ENCODE peak calls at places on chromosomes 6 and 20, in six cellular contexts. B is progenitor cell of endocrine pancreas, L is endothelial cell, H is B cell, V is lung, T is fibroblast of mammary gland. A is an unnamed sample.

GRCh38 chr6:130057495-130057894 is 39.1 kb downstream of the L3MBTL3 start:
- DNase-seq in B (no peak), L (no peak), H (no peak), V (no peak), T (no peak), A (no peak)

GRCh38 chr6:5123296-5124135 is 38.4 kb downstream of the PPP1R3G start:
- DNase-seq in B (no peak), L (no peak), H (no peak), V (no peak), T (no peak), A (no peak)

GRCh38 chr6:79420054-79420453 is 117.2 kb downstream of the LCA5 start:
- DNase-seq in B (no peak), L (no peak), H (no peak), V (no peak), T (peak; percentile 4), A (no peak)

GRCh38 chr20:44579313-44580090 is 2.9 kb upstream of the PKIG start:
- DNase-seq in B (no peak), L (no peak), H (no peak), V (no peak), T (no peak), A (no peak)

GRCh38 chr6:7241709-7242645 is 71.0 kb downstream of the SSR1 start:
- DNase-seq in B (peak; percentile 42), L (no peak), H (no peak), V (no peak), T (no peak), A (no peak)

GRCh38 chr6:23855497-23856116 is 270.4 kb upstream of the NRSN1 start:
- DNase-seq in B (no peak), L (no peak), H (no peak), V (no peak), T (no peak), A (no peak)

GRCh38 chr6:11606287-11606686 is 68.7 kb downstream of the TMEM170B start:
- DNase-seq in B (no peak), L (no peak), H (no peak), V (no peak), T (no peak), A (no peak)

GRCh38 chr6:13427838-13428527 is 59.4 kb downstream of the GFOD1 start:
- DNase-seq in B (no peak), L (no peak), H (peak; percentile 77), V (no peak), T (no peak), A (no peak)

GRCh38 chr6:56220078-56220477 is 27.3 kb downstream of the COL21A1 start:
- DNase-seq in B (no peak), L (no peak), H (no peak), V (no peak), T (no peak), A (no peak)

GRCh38 chr20:40470313-40471260 is 218.4 kb downstream of the MAFB start:
- DNase-seq in B (no peak), L (no peak), H (no peak), V (no peak), T (no peak), A (peak; percentile 22)

GRCh38 chr6:14671261-14671681 is 553.7 kb downstream of the CD83 start:
- DNase-seq in B (no peak), L (no peak), H (no peak), V (no peak), T (peak; percentile 93), A (no peak)

GRCh38 chr20:32282461-32282860 is 5.0 kb downstream of the KIF3B start:
- DNase-seq in B (no peak), L (no peak), H (no peak), V (no peak), T (no peak), A (no peak)

GRCh38 chr20:17617868-17618672 is 48.2 kb downstream of the DSTN start:
- DNase-seq in B (no peak), L (no peak), H (peak; percentile 7), V (no peak), T (no peak), A (no peak)

GRCh38 chr6:85403331-85404015 is 46.4 kb upstream of the NT5E start:
- DNase-seq in B (no peak), L (no peak), H (no peak), V (no peak), T (peak; percentile 85), A (no peak)

GRCh38 chr6:81759782-81760181 is 7.3 kb upstream of the TENT5A start:
- DNase-seq in B (no peak), L (no peak), H (no peak), V (no peak), T (peak; percentile 64), A (no peak)

GRCh38 chr6:32393660-32394420 is 13.1 kb downstream of the BTNL2 start:
- DNase-seq in B (no peak), L (peak; percentile 36), H (no peak), V (no peak), T (peak; percentile 50), A (no peak)

GRCh38 chr20:58980711-58981563 is at the start of gene NELFCD:
- DNase-seq in B (peak; percentile 87), L (peak; percentile 96), H (peak; percentile 100), V (peak; percentile 85), T (peak; percentile 68), A (peak; percentile 94)

GRCh38 chr6:166997768-166998255 is 1.4 kb upstream of the CEP43 start:
- DNase-seq in B (peak; percentile 36), L (peak; percentile 69), H (peak; percentile 38), V (peak; percentile 65), T (peak; percentile 75), A (peak; percentile 64)

GRCh38 chr6:150928882-150929281 is 63.4 kb downstream of the MTHFD1L start:
- DNase-seq in B (no peak), L (no peak), H (no peak), V (no peak), T (no peak), A (peak; percentile 21)

GRCh38 chr6:43945778-43946100 is 175.7 kb downstream of the VEGFA start:
- DNase-seq in B (no peak), L (no peak), H (no peak), V (no peak), T (no peak), A (no peak)

GRCh38 chr6:26594730-26595632 is 1.8 kb upstream of the ABT1 start:
- DNase-seq in B (no peak), L (no peak), H (no peak), V (no peak), T (peak; percentile 89), A (no peak)

GRCh38 chr6:84522135-84522535 is 242.3 kb downstream of the TBX18 start:
- DNase-seq in B (no peak), L (no peak), H (no peak), V (no peak), T (peak; percentile 98), A (no peak)

GRCh38 chr20:18684775-18685174 is 96.9 kb downstream of the DTD1 start:
- DNase-seq in B (no peak), L (no peak), H (no peak), V (no peak), T (no peak), A (no peak)

GRCh38 chr20:44069203-44069931 is 117.6 kb downstream of the JPH2 start:
- DNase-seq in B (no peak), L (no peak), H (no peak), V (no peak), T (no peak), A (no peak)

GRCh38 chr20:25054133-25054820 is 3.7 kb downstream of the ACSS1 start:
- DNase-seq in B (no peak), L (no peak), H (no peak), V (no peak), T (no peak), A (no peak)

GRCh38 chr6:89895273-89895874 is 1.1 kb downstream of the GJA10 start:
- DNase-seq in B (peak; percentile 67), L (peak; percentile 73), H (no peak), V (no peak), T (peak; percentile 54), A (no peak)

GRCh38 chr6:139979021-139979721 is 604.7 kb upstream of the CITED2 start:
- DNase-seq in B (no peak), L (no peak), H (no peak), V (no peak), T (no peak), A (no peak)

GRCh38 chr6:25359891-25360290 is 80.7 kb downstream of the CARMIL1 start:
- DNase-seq in B (no peak), L (no peak), H (no peak), V (no peak), T (no peak), A (no peak)

GRCh38 chr6:144334150-144334708 is 49.1 kb downstream of the UTRN start:
- DNase-seq in B (no peak), L (no peak), H (peak; percentile 59), V (peak; percentile 44), T (no peak), A (no peak)

DNA sequence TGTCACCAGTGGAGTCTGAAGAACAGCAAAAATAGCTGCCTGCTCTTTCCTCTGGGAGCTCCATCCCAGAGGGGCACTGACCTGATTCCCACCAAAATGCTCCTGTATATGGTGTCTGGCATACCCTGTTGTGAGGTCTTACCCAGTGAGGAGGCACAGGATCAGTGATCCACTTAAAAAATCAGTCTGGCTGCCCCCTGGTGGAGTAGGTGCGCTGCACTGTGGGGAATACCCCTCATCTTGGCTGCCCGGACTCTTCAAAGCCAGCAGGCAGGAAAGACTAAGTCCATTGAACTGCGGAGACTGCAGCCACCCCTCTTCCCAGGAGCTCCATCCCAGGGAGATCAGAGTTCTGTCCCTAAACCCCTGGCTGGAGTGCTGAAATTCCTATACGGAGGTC is 230.9 kb upstream of the HTR1E start:
- DNase-seq in B (no peak), L (peak; percentile 39), H (no peak), V (no peak), T (no peak), A (no peak)
- TF ChIP-seq CTCF in B (peak; percentile 43), L (no peak), H (no peak), V (no peak), T (no peak), A (peak; percentile 23)

GRCh38 chr20:57335392-57335791 is 5.8 kb downstream of the SPO11 start:
- DNase-seq in B (no peak), L (no peak), H (no peak), V (no peak), T (no peak), A (no peak)
- TF ChIP-seq CTCF in B (no peak), L (no peak), H (no peak), V (no peak), T (no peak), A (no peak)

DNA sequence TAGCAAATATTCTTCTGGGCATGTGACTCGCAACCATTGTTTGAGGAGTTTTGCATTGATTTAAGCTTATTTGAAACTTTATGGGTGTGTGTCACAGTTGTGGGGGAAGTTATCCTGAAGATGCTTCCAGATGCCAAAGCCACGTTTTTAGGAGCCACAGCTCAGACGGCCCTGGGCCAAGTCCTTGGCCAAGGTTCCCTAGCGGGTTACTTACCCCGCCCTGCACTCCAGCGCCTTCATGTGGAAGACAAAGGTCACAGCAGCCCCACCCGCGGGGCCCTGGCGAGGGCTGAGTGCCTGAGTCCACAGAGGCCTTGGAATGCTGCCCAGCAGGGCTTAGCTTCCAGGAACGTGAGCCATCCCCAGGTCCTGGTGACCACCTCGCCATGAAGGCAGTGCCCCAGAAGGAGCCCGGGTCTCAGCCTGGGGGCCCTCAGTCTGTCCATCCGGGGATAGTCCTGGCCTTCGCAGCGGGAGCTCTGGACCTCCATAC is 308.3 kb downstream of the CDH4 start:
- DNase-seq in B (no peak), L (no peak), H (no peak), V (no peak), T (peak; percentile 79), A (no peak)
- TF ChIP-seq CTCF in B (no peak), L (no peak), H (no peak), V (no peak), T (peak; percentile 37), A (no peak)

GRCh38 chr6:170480045-170480714 is 72.9 kb downstream of the PSMB1 start:
- DNase-seq in B (no peak), L (no peak), H (no peak), V (no peak), T (peak; percentile 34), A (no peak)
- TF ChIP-seq CTCF in B (no peak), L (no peak), H (no peak), V (no peak), T (peak; percentile 28), A (no peak)

A was measured in glutamatergic neuron.